ENCODE peak calls at places on chromosomes 3 and 15, in eight cellular contexts. I, G, L, P, J, Z, C and V are unnamed samples.

GRCh38 chr15:25171111-25171811 is 216.5 kb downstream of the SNRPN start:
- DNase-seq in Z (no peak), I (no peak), L (no peak), C (no peak), P (no peak), J (no peak), G (no peak), V (no peak)

GRCh38 chr15:89472785-89473256 is 23.6 kb downstream of the RHCG start:
- DNase-seq in C (peak), L (no peak), J (peak), G (peak), I (no peak), P (no peak), Z (peak), V (peak)

GRCh38 chr3:10361375-10361774 is 40.5 kb upstream of the SEC13 start:
- DNase-seq in Z (no peak), G (no peak), C (no peak), I (no peak), J (no peak), L (no peak), P (no peak), V (no peak)

GRCh38 chr15:28265334-28266019 is 56.5 kb downstream of the HERC2 start:
- DNase-seq in I (no peak), G (no peak), L (no peak), J (no peak), C (no peak), P (no peak), Z (no peak), V (no peak)

GRCh38 chr3:19146685-19147650 is 1.3 kb upstream of the KCNH8 start:
- DNase-seq in P (peak), C (peak), I (peak), Z (peak), G (no peak), L (peak), J (peak), V (peak)

GRCh38 chr3:37221407-37221806 is 47.0 kb upstream of the LRRFIP2 start:
- DNase-seq in P (no peak), Z (peak), C (peak), J (no peak), L (no peak), G (peak), I (no peak), V (peak)

GRCh38 chr3:195543642-195544536 is 764 bp upstream of the PPP1R2 start:
- DNase-seq in I (peak), L (peak), G (no peak), Z (peak), J (peak), C (peak), P (no peak), V (no peak)

GRCh38 chr3:133851266-133851906 is 44.3 kb downstream of the RAB6B start:
- DNase-seq in L (no peak), Z (no peak), P (no peak), J (no peak), I (no peak), G (no peak), C (no peak), V (no peak)

GRCh38 chr3:50089603-50089945 is 855 bp downstream of the RBM5 start:
- DNase-seq in Z (peak), G (peak), I (no peak), L (no peak), C (peak), P (no peak), J (peak), V (no peak)

GRCh38 chr3:171044828-171045793 is 18.6 kb upstream of the SLC2A2 start:
- DNase-seq in L (no peak), C (peak), G (peak), Z (peak), I (no peak), P (no peak), J (no peak), V (peak)

GRCh38 chr3:37862712-37863551 is 1.3 kb downstream of the CTDSPL start:
- DNase-seq in C (peak), L (peak), P (no peak), G (peak), Z (no peak), J (no peak), I (no peak), V (peak)

GRCh38 chr15:62899090-62899493 is 143.5 kb upstream of the TPM1 start:
- DNase-seq in C (no peak), P (no peak), J (no peak), Z (no peak), G (no peak), I (no peak), L (peak), V (no peak)

GRCh38 chr3:155323063-155323666 is 29.7 kb upstream of the STRIT1 start:
- DNase-seq in L (no peak), P (no peak), I (no peak), C (peak), G (peak), J (peak), Z (peak), V (peak)

GRCh38 chr3:65888980-65889706 is 149.6 kb downstream of the MAGI1 start:
- DNase-seq in P (no peak), L (no peak), C (peak), I (no peak), J (no peak), G (peak), Z (peak), V (peak)

GRCh38 chr15:38646716-38647115 is 82.1 kb upstream of the RASGRP1 start:
- DNase-seq in I (no peak), G (no peak), C (no peak), J (no peak), L (no peak), P (no peak), Z (no peak), V (no peak)

GRCh38 chr3:43506644-43507043 is 115.2 kb downstream of the ANO10 start:
- DNase-seq in J (no peak), C (no peak), G (no peak), P (no peak), Z (no peak), L (no peak), I (no peak), V (no peak)

GRCh38 chr3:43499256-43499655 is 122.6 kb downstream of the ANO10 start:
- DNase-seq in G (no peak), P (no peak), L (no peak), C (no peak), Z (no peak), I (no peak), J (no peak), V (no peak)

GRCh38 chr3:43505351-43505750 is 116.5 kb downstream of the ANO10 start:
- DNase-seq in G (peak), P (no peak), J (no peak), Z (no peak), L (no peak), C (peak), I (no peak), V (peak)

GRCh38 chr3:43497905-43498365 is 123.9 kb downstream of the ANO10 start:
- DNase-seq in C (peak), G (peak), L (no peak), Z (no peak), J (no peak), P (no peak), I (no peak), V (no peak)

GRCh38 chr3:43503067-43503728 is 118.6 kb downstream of the ANO10 start:
- DNase-seq in J (no peak), C (peak), Z (no peak), L (no peak), G (peak), P (no peak), I (no peak), V (peak)
- TF ChIP-seq CTCF in J (peak), C (peak), Z (peak), L (peak), G (peak), P (peak), I (peak), V (peak)

DNA sequence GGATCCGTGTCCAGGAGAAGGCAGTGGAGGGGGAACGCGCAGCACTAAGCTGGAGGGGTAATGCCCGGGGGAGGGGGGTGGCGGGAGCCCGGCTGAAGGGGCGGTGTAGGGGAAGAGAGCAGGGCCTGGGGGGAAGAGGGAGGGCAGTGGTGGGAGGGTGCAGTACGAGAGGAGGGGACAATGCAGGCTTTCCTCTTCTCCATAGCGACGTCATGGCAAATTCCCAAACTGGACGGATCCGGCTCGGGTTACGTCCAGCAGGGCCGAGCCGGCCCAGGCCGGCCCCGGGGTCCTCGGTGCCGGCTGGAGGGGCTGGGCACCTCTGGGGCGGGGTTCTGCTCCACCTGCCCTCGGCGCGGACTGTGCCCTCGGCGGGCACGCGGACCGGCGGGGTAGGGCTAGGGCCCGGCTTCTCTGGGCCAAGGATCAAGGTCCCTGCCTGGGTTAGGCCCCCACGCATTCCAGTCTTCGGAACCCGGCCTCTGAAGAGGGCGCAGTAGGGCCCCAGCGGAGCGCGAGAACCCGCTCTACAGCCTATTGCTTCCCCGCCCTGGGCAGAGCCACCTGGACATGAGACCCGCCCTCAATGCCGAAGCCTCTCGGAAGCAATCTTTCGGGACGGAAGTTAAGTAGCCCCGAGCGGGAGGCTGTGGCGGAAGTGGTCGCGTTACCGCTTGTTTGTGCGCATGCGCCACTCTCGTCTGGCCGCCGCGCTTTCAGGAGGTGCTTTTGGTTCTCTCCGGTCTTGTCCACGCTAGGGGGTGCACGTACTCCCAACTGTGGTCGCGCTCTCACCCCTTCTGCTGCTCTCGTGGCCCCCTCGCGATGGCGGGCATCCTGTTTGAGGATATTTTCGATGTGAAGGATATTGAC is 1.4 kb downstream of the POLR2H start:
- DNase-seq in G (peak), J (peak), C (peak), I (peak), L (peak), P (peak), Z (peak), V (peak)
- TF ChIP-seq CTCF in G (peak), J (peak), C (peak), I (peak), L (peak), P (peak), Z (peak), V (peak)

GRCh38 chr3:84141571-84141970 is 817.2 kb upstream of the CADM2 start:
- DNase-seq in J (no peak), I (no peak), C (no peak), G (no peak), Z (no peak), L (no peak), P (no peak), V (no peak)

GRCh38 chr3:84136425-84136824 is 822.4 kb upstream of the CADM2 start:
- DNase-seq in C (peak), P (no peak), L (no peak), Z (no peak), G (peak), I (no peak), J (no peak), V (no peak)
- TF ChIP-seq CTCF in C (no peak), P (no peak), L (no peak), Z (no peak), G (no peak), I (no peak), J (peak), V (no peak)

GRCh38 chr15:101217446-101217845 is 34.4 kb downstream of the CHSY1 start:
- DNase-seq in G (no peak), C (no peak), Z (no peak), L (no peak), J (no peak), P (no peak), I (no peak), V (no peak)
- TF ChIP-seq CTCF in G (no peak), C (no peak), Z (no peak), L (no peak), J (no peak), P (no peak), I (no peak), V (peak)

GRCh38 chr15:23069496-23070166 is 30.3 kb upstream of the TUBGCP5 start:
- DNase-seq in J (no peak), L (no peak), C (no peak), I (no peak), Z (peak), G (no peak), P (no peak), V (no peak)
- TF ChIP-seq CTCF in J (no peak), L (no peak), C (peak), I (no peak), Z (no peak), G (no peak), P (no peak), V (peak)

DNA sequence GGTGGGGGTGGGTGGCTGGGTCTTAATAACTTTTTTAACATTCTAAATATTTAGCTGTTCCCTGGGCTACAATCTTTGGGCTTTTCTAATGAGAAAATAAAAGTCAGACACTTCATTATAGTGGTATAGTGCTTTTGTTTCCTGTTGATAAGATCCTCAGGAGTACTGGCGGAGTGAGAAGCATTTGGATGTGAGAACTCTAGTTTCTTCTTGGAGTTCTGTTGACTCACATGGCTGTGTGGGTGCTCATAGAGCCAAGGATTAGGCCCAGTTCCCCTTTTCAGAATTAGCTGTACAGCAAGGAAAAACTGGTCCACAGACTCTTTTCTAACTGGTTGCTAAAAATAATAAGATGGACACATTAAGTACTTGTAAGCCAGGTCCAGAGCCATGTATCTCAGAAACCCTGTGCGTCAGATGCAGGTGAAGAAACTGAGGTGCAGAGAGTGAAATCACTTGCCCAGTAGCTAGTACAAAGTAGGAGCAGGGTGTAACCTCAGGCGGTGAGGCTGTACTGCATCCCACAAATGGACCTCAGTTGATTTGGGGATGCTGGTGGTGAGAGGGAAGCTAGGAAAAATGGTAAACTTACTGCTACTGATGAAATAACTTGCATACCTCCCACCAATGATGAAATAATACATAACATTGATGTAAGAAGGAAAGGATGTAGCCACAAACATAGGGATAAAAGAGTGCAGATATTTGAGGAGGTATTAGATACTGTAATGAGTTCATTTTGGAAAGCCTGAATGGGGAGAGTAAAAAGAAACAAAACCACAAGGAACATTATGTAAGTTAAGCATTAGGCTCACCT is 2.4 kb downstream of the ITPR1 start:
- DNase-seq in G (no peak), Z (no peak), L (no peak), C (no peak), I (no peak), P (no peak), J (no peak), V (no peak)
- TF ChIP-seq CTCF in G (no peak), Z (no peak), L (no peak), C (no peak), I (no peak), P (no peak), J (no peak), V (no peak)

GRCh38 chr3:141737828-141738635 is at the start of gene RNF7:
- DNase-seq in Z (peak), G (peak), J (peak), P (peak), I (peak), L (peak), C (peak), V (peak)
- TF ChIP-seq CTCF in Z (peak), G (peak), J (peak), P (peak), I (peak), L (peak), C (peak), V (peak)